ENCODE peak calls at places on chromosome 17, in eight cellular contexts. One of them, this sample, is unnamed.

GRCh38 chr17:68355093-68355492 is 63.8 kb downstream of the ARSG start:
- DNase-seq in RCC 7860: no peak
- DNase-seq in ureter: no peak
- DNase-seq in GDM1: no peak
- DNase-seq in activated CD4-positive, alpha-beta T cell treated with anti-CD3 and anti-CD28 coated beads, Interleukin-2, amount 10 ng/mL, durations not matched to agents 7 days and 5 days: no peak
- DNase-seq in cardiac fibroblast: peak
- DNase-seq in stimulated activated naive B cell treated with anti-CD40 and anti-IgM and Interleukin-4, amounts not matched to agents 10 μg/mL and 1 μg/mL and 100 μg/mL, for 72 hours: no peak
- DNase-seq in T-helper 1 cell: no peak
- DNase-seq in this sample: no peak

GRCh38 chr17:14407541-14407940 is 106.7 kb downstream of the HS3ST3B1 start:
- DNase-seq in RCC 7860: no peak
- DNase-seq in ureter: no peak
- DNase-seq in GDM1: no peak
- DNase-seq in activated CD4-positive, alpha-beta T cell treated with anti-CD3 and anti-CD28 coated beads, Interleukin-2, amount 10 ng/mL, durations not matched to agents 7 days and 5 days: no peak
- DNase-seq in cardiac fibroblast: no peak
- DNase-seq in stimulated activated naive B cell treated with anti-CD40 and anti-IgM and Interleukin-4, amounts not matched to agents 10 μg/mL and 1 μg/mL and 100 μg/mL, for 72 hours: no peak
- DNase-seq in T-helper 1 cell: no peak
- DNase-seq in this sample: no peak

GRCh38 chr17:79842656-79843474 is 3.6 kb upstream of the CBX4 start:
- DNase-seq in RCC 7860: no peak
- DNase-seq in ureter: no peak
- DNase-seq in GDM1: no peak
- DNase-seq in activated CD4-positive, alpha-beta T cell treated with anti-CD3 and anti-CD28 coated beads, Interleukin-2, amount 10 ng/mL, durations not matched to agents 7 days and 5 days: no peak
- DNase-seq in cardiac fibroblast: no peak
- DNase-seq in stimulated activated naive B cell treated with anti-CD40 and anti-IgM and Interleukin-4, amounts not matched to agents 10 μg/mL and 1 μg/mL and 100 μg/mL, for 72 hours: no peak
- DNase-seq in T-helper 1 cell: no peak
- DNase-seq in this sample: peak

GRCh38 chr17:40327735-40328385 is 18.9 kb downstream of the RARA start:
- DNase-seq in RCC 7860: no peak
- DNase-seq in ureter: no peak
- DNase-seq in GDM1: no peak
- DNase-seq in activated CD4-positive, alpha-beta T cell treated with anti-CD3 and anti-CD28 coated beads, Interleukin-2, amount 10 ng/mL, durations not matched to agents 7 days and 5 days: no peak
- DNase-seq in cardiac fibroblast: peak
- DNase-seq in stimulated activated naive B cell treated with anti-CD40 and anti-IgM and Interleukin-4, amounts not matched to agents 10 μg/mL and 1 μg/mL and 100 μg/mL, for 72 hours: no peak
- DNase-seq in T-helper 1 cell: no peak
- DNase-seq in this sample: no peak

GRCh38 chr17:82257473-82257872 is 16.0 kb downstream of the CSNK1D start:
- DNase-seq in RCC 7860: no peak
- DNase-seq in ureter: no peak
- DNase-seq in GDM1: no peak
- DNase-seq in activated CD4-positive, alpha-beta T cell treated with anti-CD3 and anti-CD28 coated beads, Interleukin-2, amount 10 ng/mL, durations not matched to agents 7 days and 5 days: no peak
- DNase-seq in cardiac fibroblast: peak
- DNase-seq in stimulated activated naive B cell treated with anti-CD40 and anti-IgM and Interleukin-4, amounts not matched to agents 10 μg/mL and 1 μg/mL and 100 μg/mL, for 72 hours: no peak
- DNase-seq in T-helper 1 cell: peak
- DNase-seq in this sample: no peak

GRCh38 chr17:63116967-63117366 is 150.9 kb downstream of the TANC2 start:
- DNase-seq in RCC 7860: no peak
- DNase-seq in ureter: peak
- DNase-seq in GDM1: no peak
- DNase-seq in activated CD4-positive, alpha-beta T cell treated with anti-CD3 and anti-CD28 coated beads, Interleukin-2, amount 10 ng/mL, durations not matched to agents 7 days and 5 days: no peak
- DNase-seq in cardiac fibroblast: peak
- DNase-seq in stimulated activated naive B cell treated with anti-CD40 and anti-IgM and Interleukin-4, amounts not matched to agents 10 μg/mL and 1 μg/mL and 100 μg/mL, for 72 hours: no peak
- DNase-seq in T-helper 1 cell: no peak
- DNase-seq in this sample: no peak

GRCh38 chr17:19391432-19391831 is 4.4 kb upstream of the MFAP4 start:
- DNase-seq in RCC 7860: no peak
- DNase-seq in ureter: no peak
- DNase-seq in GDM1: no peak
- DNase-seq in activated CD4-positive, alpha-beta T cell treated with anti-CD3 and anti-CD28 coated beads, Interleukin-2, amount 10 ng/mL, durations not matched to agents 7 days and 5 days: no peak
- DNase-seq in cardiac fibroblast: no peak
- DNase-seq in stimulated activated naive B cell treated with anti-CD40 and anti-IgM and Interleukin-4, amounts not matched to agents 10 μg/mL and 1 μg/mL and 100 μg/mL, for 72 hours: no peak
- DNase-seq in T-helper 1 cell: no peak
- DNase-seq in this sample: no peak

GRCh38 chr17:43014020-43014615 is 7.5 kb downstream of the IFI35 start:
- DNase-seq in RCC 7860: no peak
- DNase-seq in ureter: no peak
- DNase-seq in GDM1: no peak
- DNase-seq in activated CD4-positive, alpha-beta T cell treated with anti-CD3 and anti-CD28 coated beads, Interleukin-2, amount 10 ng/mL, durations not matched to agents 7 days and 5 days: no peak
- DNase-seq in cardiac fibroblast: no peak
- DNase-seq in stimulated activated naive B cell treated with anti-CD40 and anti-IgM and Interleukin-4, amounts not matched to agents 10 μg/mL and 1 μg/mL and 100 μg/mL, for 72 hours: no peak
- DNase-seq in T-helper 1 cell: no peak
- DNase-seq in this sample: peak

GRCh38 chr17:82859431-82860403 is 19.9 kb upstream of the ZNF750 start:
- DNase-seq in RCC 7860: peak
- DNase-seq in ureter: peak
- DNase-seq in GDM1: peak
- DNase-seq in activated CD4-positive, alpha-beta T cell treated with anti-CD3 and anti-CD28 coated beads, Interleukin-2, amount 10 ng/mL, durations not matched to agents 7 days and 5 days: peak
- DNase-seq in cardiac fibroblast: peak
- DNase-seq in stimulated activated naive B cell treated with anti-CD40 and anti-IgM and Interleukin-4, amounts not matched to agents 10 μg/mL and 1 μg/mL and 100 μg/mL, for 72 hours: peak
- DNase-seq in T-helper 1 cell: peak
- DNase-seq in this sample: peak

This sample was measured in GF-D8.